ENCODE peak calls at places on chromosome 10, in seven cellular contexts. C is effector memory CD8-positive, alpha-beta T cell; A is left colon; P is psoas muscle; V is activated gamma-delta T cell treated with anti-CD3 and anti-CD28 coated beads, Interleukin-2, amount 50 U/mL, for 16 hours; E is immature natural killer cell; Z is GM20000. H is an unnamed sample.
A peak's percentile ranks its signal among the peaks of the same experiment; 100 is the strongest.

GRCh38 chr10:43695730-43696129 is 47.0 kb upstream of the ZNF32 start:
- DNase-seq in C (no peak), A (no peak), P (no peak), V (no peak), E (no peak), Z (no peak), H (no peak)

GRCh38 chr10:88205842-88206446 is 342.5 kb downstream of the PTEN start:
- DNase-seq in C (no peak), A (no peak), P (no peak), V (no peak), E (no peak), Z (no peak), H (no peak)

GRCh38 chr10:51092402-51092801 is 18.1 kb downstream of the PRKG1 start:
- DNase-seq in C (no peak), A (peak; percentile 70), P (peak; percentile 64), V (no peak), E (no peak), Z (no peak), H (no peak)

GRCh38 chr10:101452593-101452992 is 98.6 kb downstream of the BTRC start:
- DNase-seq in C (no peak), A (no peak), P (no peak), V (no peak), E (no peak), Z (no peak), H (no peak)

GRCh38 chr10:78579995-78580394 is 488.8 kb upstream of the ZMIZ1 start:
- DNase-seq in C (no peak), A (peak; percentile 55), P (peak; percentile 43), V (no peak), E (no peak), Z (no peak), H (peak; percentile 80)

GRCh38 chr10:61987951-61988379 is 86.5 kb downstream of the ARID5B start:
- DNase-seq in C (no peak), A (no peak), P (no peak), V (no peak), E (peak; percentile 69), Z (peak; percentile 67), H (no peak)

GRCh38 chr10:107160866-107161265 is 3.6 kb downstream of the SORCS1 start:
- DNase-seq in C (no peak), A (no peak), P (no peak), V (no peak), E (no peak), Z (no peak), H (no peak)

GRCh38 chr10:70561051-70561450 is 41.5 kb downstream of the PRF1 start:
- DNase-seq in C (no peak), A (no peak), P (no peak), V (no peak), E (no peak), Z (no peak), H (no peak)

GRCh38 chr10:43809211-43809930 is 160.7 kb upstream of the ZNF32 start:
- DNase-seq in C (no peak), A (no peak), P (no peak), V (no peak), E (no peak), Z (no peak), H (no peak)

GRCh38 chr10:110577056-110577455 is 9.6 kb downstream of the SMC3 start:
- DNase-seq in C (no peak), A (no peak), P (no peak), V (no peak), E (no peak), Z (no peak), H (no peak)

GRCh38 chr10:70367195-70367796 is 15.1 kb downstream of the LRRC20 start:
- DNase-seq in C (no peak), A (no peak), P (no peak), V (no peak), E (no peak), Z (no peak), H (no peak)

GRCh38 chr10:118793545-118793944 is 38.8 kb upstream of the CACUL1 start:
- DNase-seq in C (no peak), A (no peak), P (no peak), V (no peak), E (no peak), Z (no peak), H (no peak)

GRCh38 chr10:74058071-74058470 is 60.2 kb downstream of the VCL start:
- DNase-seq in C (no peak), A (no peak), P (no peak), V (no peak), E (no peak), Z (no peak), H (no peak)

H was measured in neural progenitor cell.